ENCODE peak calls at places on chromosomes 11 and 22, in four cellular contexts. M is K562, Y is HepG2, A is GM12878. U is an unnamed sample.

GRCh38 chr22:29298641-29299040 is 7.8 kb upstream of the GAS2L1 start:
- DNase-seq in M (no peak), Y (no peak), A (no peak), U (no peak)

GRCh38 chr11:72523991-72524390 is 89.7 kb upstream of the CLPB start:
- DNase-seq in M (no peak), Y (no peak), A (no peak), U (no peak)

GRCh38 chr11:2099523-2100316 is 39.5 kb downstream of the IGF2 start:
- DNase-seq in M (no peak), Y (no peak), A (no peak), U (no peak)

GRCh38 chr22:44330727-44331660 is 18.2 kb upstream of the SHISAL1 start:
- DNase-seq in M (no peak), Y (no peak), A (no peak), U (peak)

GRCh38 chr11:83037877-83038276 is 33.8 kb downstream of the RAB30 start:
- DNase-seq in M (no peak), Y (no peak), A (no peak), U (no peak)

GRCh38 chr11:118398797-118399564 is 2.4 kb upstream of the ATP5MG start:
- DNase-seq in M (no peak), Y (no peak), A (no peak), U (no peak)

GRCh38 chr22:47205562-47205961 is 443.1 kb downstream of the TBC1D22A start:
- DNase-seq in M (no peak), Y (no peak), A (no peak), U (no peak)

GRCh38 chr11:31340903-31341572 is 28.5 kb downstream of the DCDC1 start:
- DNase-seq in M (peak), Y (peak), A (no peak), U (peak)

GRCh38 chr11:46383974-46384701 is 2.7 kb downstream of the MDK start:
- DNase-seq in M (peak), Y (no peak), A (no peak), U (no peak)

GRCh38 chr11:39174965-39175364 is 2284.5 kb downstream of the LRRC4C start:
- DNase-seq in M (no peak), Y (no peak), A (no peak), U (no peak)

GRCh38 chr22:38243007-38243775 is 29.6 kb downstream of the TMEM184B start:
- DNase-seq in M (no peak), Y (peak), A (no peak), U (no peak)

GRCh38 chr22:21866821-21867527 is 471 bp downstream of the MAPK1 start:
- DNase-seq in M (peak), Y (no peak), A (no peak), U (no peak)

GRCh38 chr11:61919113-61919840 is 1.9 kb upstream of the RAB3IL1 start:
- DNase-seq in M (no peak), Y (no peak), A (no peak), U (no peak)

GRCh38 chr11:78290293-78291176 is 101.8 kb downstream of the USP35 start:
- DNase-seq in M (peak), Y (peak), A (no peak), U (no peak)

GRCh38 chr22:48316876-48317250 is 1510.8 kb downstream of the BRD1 start:
- DNase-seq in M (no peak), Y (no peak), A (no peak), U (no peak)

GRCh38 chr11:76802151-76802550 is 19.0 kb downstream of the TSKU start:
- DNase-seq in M (no peak), Y (no peak), A (no peak), U (no peak)

GRCh38 chr22:30250713-30251267 is 4.2 kb upstream of the LIF start:
- DNase-seq in M (no peak), Y (no peak), A (no peak), U (no peak)

GRCh38 chr11:122984186-122985011 is 2.8 kb upstream of the BSX start:
- DNase-seq in M (no peak), Y (no peak), A (no peak), U (no peak)

GRCh38 chr11:22733849-22734248 is 67.4 kb downstream of the GAS2 start:
- DNase-seq in M (no peak), Y (no peak), A (no peak), U (no peak)

GRCh38 chr22:17117890-17118289 is 3.3 kb downstream of the TMEM121B start:
- DNase-seq in M (no peak), Y (no peak), A (peak), U (no peak)

GRCh38 chr11:85137597-85137996 is 489.5 kb downstream of the DLG2 start:
- DNase-seq in M (no peak), Y (no peak), A (no peak), U (no peak)

GRCh38 chr11:85133636-85134035 is 493.5 kb downstream of the DLG2 start:
- DNase-seq in M (no peak), Y (no peak), A (no peak), U (no peak)

GRCh38 chr11:85132839-85133238 is 494.3 kb downstream of the DLG2 start:
- DNase-seq in M (no peak), Y (no peak), A (no peak), U (no peak)
- TF ChIP-seq TARDBP in M (no peak), Y (no peak), A (no peak), U (no peak)

GRCh38 chr11:106585061-106585460 is 433.2 kb downstream of the GUCY1A2 start:
- DNase-seq in M (no peak), Y (peak), A (no peak), U (peak)
- TF ChIP-seq TARDBP in M (no peak), Y (no peak), A (no peak), U (no peak)

DNA sequence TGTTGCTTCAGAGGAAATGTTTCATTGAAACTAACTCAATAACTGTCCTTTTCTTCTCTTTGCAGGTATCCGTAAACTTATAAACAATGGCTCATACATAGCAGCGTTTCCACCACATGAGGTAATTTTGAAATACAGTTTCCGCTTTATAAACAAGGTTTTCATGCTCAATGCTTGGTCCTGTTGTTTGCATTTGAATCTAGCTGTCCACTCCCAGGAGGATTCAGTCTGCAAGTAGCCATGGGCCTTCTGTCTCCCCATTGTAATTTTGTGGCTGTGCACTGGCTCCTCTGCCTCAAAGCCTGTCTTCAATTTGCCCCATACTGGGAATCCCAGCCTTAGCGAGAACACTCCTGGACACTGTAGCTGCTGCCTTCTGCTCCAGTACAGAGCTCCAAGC is 34.7 kb downstream of the MUC15 start:
- DNase-seq in M (no peak), Y (no peak), A (no peak), U (no peak)
- TF ChIP-seq TARDBP in M (no peak), Y (no peak), A (no peak), U (no peak)

GRCh38 chr11:26144309-26144690 is 187.6 kb upstream of the ANO3 start:
- DNase-seq in M (no peak), Y (no peak), A (no peak), U (no peak)
- TF ChIP-seq TARDBP in M (no peak), Y (no peak), A (no peak), U (no peak)

GRCh38 chr11:17352925-17353227 is 1.3 kb downstream of the NCR3LG1 start:
- DNase-seq in M (peak), Y (peak), A (no peak), U (peak)

GRCh38 chr11:17351171-17351509 is 460 bp upstream of the NCR3LG1 start:
- DNase-seq in M (no peak), Y (no peak), A (no peak), U (no peak)

GRCh38 chr11:17350455-17351170 is 987 bp upstream of the NCR3LG1 start:
- DNase-seq in M (no peak), Y (no peak), A (no peak), U (no peak)

GRCh38 chr11:17353228-17354021 is 1.8 kb downstream of the NCR3LG1 start:
- DNase-seq in M (peak), Y (peak), A (peak), U (peak)

GRCh38 chr11:17351510-17352176 is at the start of gene NCR3LG1:
- DNase-seq in M (peak), Y (peak), A (no peak), U (peak)
- TF ChIP-seq TARDBP in M (peak), Y (no peak), A (no peak), U (no peak)

DNA sequence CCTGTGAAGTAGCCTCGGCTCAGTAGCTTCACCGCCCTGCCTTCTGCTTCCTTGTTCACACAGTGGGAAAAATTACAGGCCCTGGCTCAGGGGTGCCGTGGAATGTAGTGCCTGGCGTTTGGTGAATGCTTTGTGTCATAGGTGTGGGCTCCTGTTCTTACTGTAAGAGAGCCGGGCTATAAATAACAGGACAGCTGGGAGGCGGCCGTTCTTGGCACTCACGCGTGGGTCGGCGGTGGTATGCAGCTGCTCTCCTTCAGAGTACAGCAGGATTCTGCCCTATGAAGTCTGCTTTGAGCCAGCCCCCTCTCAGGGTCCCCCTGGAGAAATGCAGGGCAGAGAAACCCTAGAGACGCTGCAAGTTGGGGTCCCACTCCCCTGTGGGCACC is 84.2 kb downstream of the CTTN start:
- DNase-seq in M (no peak), Y (no peak), A (no peak), U (no peak)
- TF ChIP-seq TARDBP in M (no peak), Y (no peak), A (no peak), U (no peak)

DNA sequence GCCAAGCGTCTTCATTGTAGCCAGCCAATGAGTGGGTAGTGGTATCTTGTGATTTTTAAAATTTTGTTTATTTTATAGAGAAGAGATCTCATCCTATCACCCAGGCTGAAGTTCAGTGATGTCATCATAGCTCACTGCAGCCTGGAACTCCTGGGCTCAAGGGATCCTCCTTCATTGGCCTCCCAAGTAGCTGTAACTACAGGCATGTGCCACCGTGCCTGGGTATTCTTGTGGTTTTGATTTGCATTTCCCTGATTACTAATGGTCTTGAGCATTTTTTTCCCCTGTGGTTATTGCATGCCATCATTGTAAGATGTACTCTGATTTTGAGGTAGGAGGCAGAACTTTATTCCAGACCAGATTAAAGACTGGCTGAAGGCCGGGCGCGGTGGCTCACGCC is 2.4 kb upstream of the DENND6B start:
- DNase-seq in M (no peak), Y (no peak), A (no peak), U (no peak)
- TF ChIP-seq TARDBP in M (no peak), Y (no peak), A (no peak), U (no peak)

GRCh38 chr22:24402460-24403192 is 24.8 kb upstream of the ADORA2A start:
- DNase-seq in M (no peak), Y (peak), A (peak), U (no peak)
- TF ChIP-seq TARDBP in M (no peak), Y (no peak), A (no peak), U (no peak)

DNA sequence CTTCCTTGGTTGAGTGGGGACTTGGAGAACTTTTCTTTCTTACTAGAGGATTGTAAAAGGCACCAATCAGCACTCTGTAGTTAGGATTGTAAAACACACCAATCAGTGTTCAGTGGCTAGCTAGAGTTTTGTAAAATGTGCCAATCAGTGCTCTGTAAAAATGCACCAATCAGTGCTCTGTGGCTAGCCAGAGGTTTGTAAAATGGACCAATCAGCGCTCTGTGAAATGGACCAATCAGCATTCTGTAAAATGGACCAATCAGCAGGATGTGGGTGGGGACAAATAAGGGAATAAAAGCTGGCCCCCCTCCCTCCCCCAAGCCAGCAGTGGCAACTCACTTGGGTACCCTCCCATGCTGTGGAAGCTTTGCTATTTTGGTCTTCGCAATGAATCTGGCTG is 5.5 kb upstream of the DRG1 start:
- DNase-seq in M (no peak), Y (no peak), A (no peak), U (no peak)
- TF ChIP-seq TARDBP in M (no peak), Y (no peak), A (no peak), U (no peak)

DNA sequence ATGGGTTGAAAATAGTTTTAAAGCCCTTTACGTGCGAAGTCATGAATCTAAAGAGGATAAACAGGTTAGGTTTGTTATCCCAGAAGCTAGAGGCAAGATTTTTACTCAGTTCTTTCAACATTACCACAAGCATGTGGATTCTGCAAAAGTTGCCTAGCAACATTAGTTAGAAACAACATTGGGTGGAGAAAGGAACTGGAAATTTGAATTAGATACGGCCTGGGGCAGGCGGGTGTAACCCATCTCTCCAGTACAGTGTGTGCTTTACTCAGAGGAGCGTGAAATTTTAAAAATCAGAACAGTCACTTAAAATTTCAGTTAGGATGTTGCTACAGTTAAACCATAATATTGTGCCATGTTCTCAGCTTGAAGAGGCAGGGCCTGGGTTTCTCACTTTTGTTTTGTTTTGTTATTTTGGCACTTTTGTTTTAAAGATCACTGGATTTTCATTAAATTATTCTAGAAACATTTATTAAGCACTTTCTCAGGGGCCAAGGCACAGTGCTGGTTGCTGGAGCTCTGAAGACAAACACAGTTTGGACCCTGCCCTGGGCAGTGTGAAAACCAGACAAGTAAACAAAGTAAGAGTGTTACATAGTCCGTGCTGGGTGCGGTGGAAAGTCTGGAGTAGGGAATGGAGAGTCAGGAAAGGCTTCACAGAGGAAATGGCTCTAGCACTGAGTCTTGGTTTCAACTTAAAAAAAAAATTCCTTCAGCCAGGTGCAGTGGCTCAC is 4.4 kb upstream of the WEE1 start:
- DNase-seq in M (no peak), Y (peak), A (no peak), U (no peak)
- TF ChIP-seq TARDBP in M (no peak), Y (peak), A (no peak), U (no peak)